ENCODE peak calls at places on chromosomes 3 and 15, in six cellular contexts. D is nucleus accumbens; X is mucosa of descending colon; N is foreskin fibroblast; E is CD8-positive, alpha-beta memory T cell; J is posterior cingulate gyrus. S is an unnamed sample.

GRCh38 chr3:36991923-36992805 is 767 bp downstream of the EPM2AIP1 start:
- DNase-seq in D (no peak), X (no peak), N (peak; percentile 69), E (no peak), J (no peak), S (no peak)

GRCh38 chr15:74869726-74870407 is 3.3 kb downstream of the SCAMP2 start:
- DNase-seq in D (no peak), X (peak; percentile 84), N (peak; percentile 71), E (no peak), J (peak; percentile 27), S (no peak)

GRCh38 chr3:71201939-71202338 is 381.6 kb downstream of the FOXP1 start:
- DNase-seq in D (peak; percentile 1), X (no peak), N (peak; percentile 84), E (no peak), J (peak; percentile 50), S (no peak)

GRCh38 chr3:140375002-140375401 is 302.9 kb upstream of the TRIM42 start:
- DNase-seq in D (no peak), X (no peak), N (no peak), E (no peak), J (no peak), S (no peak)

GRCh38 chr3:139774570-139775302 is 97.0 kb upstream of the NMNAT3 start:
- DNase-seq in D (no peak), X (no peak), N (peak; percentile 30), E (no peak), J (peak; percentile 9), S (no peak)

GRCh38 chr3:37243811-37244748 is 69.7 kb upstream of the LRRFIP2 start:
- DNase-seq in D (no peak), X (peak; percentile 84), N (peak; percentile 94), E (peak; percentile 28), J (peak; percentile 45), S (no peak)

GRCh38 chr15:75648156-75649000 is 666 bp downstream of the SNX33 start:
- DNase-seq in D (no peak), X (no peak), N (peak; percentile 68), E (no peak), J (peak; percentile 33), S (no peak)

GRCh38 chr15:85380860-85381535 is 595 bp downstream of the AKAP13 start:
- DNase-seq in D (no peak), X (peak; percentile 80), N (peak; percentile 54), E (peak; percentile 58), J (peak; percentile 16), S (no peak)

GRCh38 chr3:185200639-185201038 is 47.8 kb upstream of the C3orf70 start:
- DNase-seq in D (no peak), X (no peak), N (peak; percentile 54), E (no peak), J (no peak), S (no peak)

GRCh38 chr15:35934383-35935049 is 388.6 kb upstream of the DPH6 start:
- DNase-seq in D (no peak), X (no peak), N (no peak), E (no peak), J (no peak), S (no peak)

GRCh38 chr15:101469520-101470288 is 19.8 kb downstream of the PCSK6 start:
- DNase-seq in D (no peak), X (no peak), N (no peak), E (no peak), J (no peak), S (no peak)

GRCh38 chr15:81363261-81363660 is 10.8 kb downstream of the TMC3 start:
- DNase-seq in D (no peak), X (no peak), N (no peak), E (no peak), J (no peak), S (no peak)

GRCh38 chr3:63015614-63016016 is 140.4 kb upstream of the CADPS start:
- DNase-seq in D (no peak), X (peak; percentile 29), N (no peak), E (no peak), J (peak; percentile 23), S (no peak)

GRCh38 chr15:73317651-73318462 is 50.9 kb downstream of the HCN4 start:
- DNase-seq in D (no peak), X (no peak), N (no peak), E (no peak), J (no peak), S (no peak)

GRCh38 chr3:151107701-151108100 is 22.2 kb downstream of the MED12L start:
- DNase-seq in D (no peak), X (no peak), N (no peak), E (no peak), J (no peak), S (no peak)